ENCODE peak calls at places on chromosome 21, in four cellular contexts. U, P, V and A are unnamed samples.
A peak's percentile ranks its signal among the peaks of the same experiment; 100 is the strongest.

GRCh38 chr21:38797470-38797869 is 8.3 kb upstream of the ETS2 start:
- DNase-seq in U (no peak), P (no peak), V (no peak), A (no peak)

GRCh38 chr21:35149698-35150097 is 100.6 kb upstream of the RUNX1 start:
- DNase-seq in U (no peak), P (peak; percentile 47), V (no peak), A (peak; percentile 89)

GRCh38 chr21:39125752-39126485 is 57.3 kb downstream of the PSMG1 start:
- DNase-seq in U (no peak), P (peak; percentile 71), V (peak; percentile 25), A (peak; percentile 81)

GRCh38 chr21:44704636-44705001 is 6.8 kb downstream of the TSPEAR start:
- DNase-seq in U (no peak), P (no peak), V (no peak), A (no peak)

GRCh38 chr21:28018741-28019669 is 973.7 kb downstream of the LTN1 start:
- DNase-seq in U (no peak), P (peak; percentile 27), V (peak; percentile 56), A (peak; percentile 3)

GRCh38 chr21:44578371-44579055 is 1.9 kb downstream of the KRTAP10-5 start:
- DNase-seq in U (peak; percentile 64), P (no peak), V (no peak), A (no peak)

GRCh38 chr21:32958288-32958992 is 67.3 kb upstream of the OLIG2 start:
- DNase-seq in U (no peak), P (no peak), V (no peak), A (no peak)

GRCh38 chr21:37565530-37566223 is 199.1 kb downstream of the DYRK1A start:
- DNase-seq in U (no peak), P (peak; percentile 29), V (no peak), A (peak; percentile 22)

GRCh38 chr21:42395910-42396625 is at the start of gene TMPRSS3:
- DNase-seq in U (peak; percentile 13), P (no peak), V (no peak), A (no peak)

GRCh38 chr21:31879911-31880310 is 7.1 kb downstream of the HUNK start:
- DNase-seq in U (no peak), P (no peak), V (no peak), A (no peak)

GRCh38 chr21:45082715-45083114 is 8.3 kb downstream of the ADARB1 start:
- DNase-seq in U (no peak), P (no peak), V (no peak), A (no peak)

GRCh38 chr21:40151611-40152010 is 284.4 kb downstream of the PCP4 start:
- DNase-seq in U (no peak), P (no peak), V (no peak), A (no peak)

GRCh38 chr21:31185663-31186062 is 147.4 kb upstream of the KRTAP19-8 start:
- DNase-seq in U (no peak), P (no peak), V (no peak), A (no peak)

GRCh38 chr21:33115586-33116541 is 45.9 kb downstream of the OLIG1 start:
- DNase-seq in U (peak; percentile 49), P (no peak), V (peak; percentile 78), A (no peak)

GRCh38 chr21:45401916-45402900 is 2.8 kb upstream of the COL18A1 start:
- DNase-seq in U (peak; percentile 59), P (no peak), V (no peak), A (no peak)

GRCh38 chr21:15732290-15732995 is 2.7 kb downstream of the USP25 start:
- DNase-seq in U (no peak), P (peak; percentile 77), V (no peak), A (peak; percentile 75)

GRCh38 chr21:16084776-16085364 is 355.1 kb downstream of the USP25 start:
- DNase-seq in U (peak; percentile 73), P (no peak), V (peak; percentile 52), A (no peak)

GRCh38 chr21:44696572-44696971 is 400 bp upstream of the KRTAP10-12 start:
- DNase-seq in U (no peak), P (no peak), V (no peak), A (no peak)

GRCh38 chr21:24727803-24728425 is 879.4 kb downstream of the MRPL39 start:
- DNase-seq in U (no peak), P (no peak), V (no peak), A (peak; percentile 0)

GRCh38 chr21:41283211-41283818 is 33.3 kb upstream of the FAM3B start:
- DNase-seq in U (no peak), P (peak; percentile 84), V (peak; percentile 3), A (peak; percentile 84)

GRCh38 chr21:43703068-43703880 is 15.7 kb upstream of the PDXK start:
- DNase-seq in U (no peak), P (peak; percentile 35), V (no peak), A (peak; percentile 81)

GRCh38 chr21:45147473-45148315 is 73.3 kb downstream of the ADARB1 start:
- DNase-seq in U (peak; percentile 51), P (no peak), V (no peak), A (no peak)

GRCh38 chr21:46394819-46395152 is 63.9 kb upstream of the DIP2A start:
- DNase-seq in U (peak; percentile 67), P (no peak), V (no peak), A (no peak)

GRCh38 chr21:25895565-25896205 is 160.9 kb downstream of the GABPA start:
- DNase-seq in U (peak; percentile 47), P (peak; percentile 49), V (no peak), A (peak; percentile 41)

GRCh38 chr21:41927727-41928409 is 25.9 kb downstream of the C2CD2 start:
- DNase-seq in U (no peak), P (no peak), V (no peak), A (no peak)

GRCh38 chr21:28821276-28822063 is 171.2 kb downstream of the LTN1 start:
- DNase-seq in U (no peak), P (no peak), V (no peak), A (no peak)

GRCh38 chr21:32456497-32456918 is 44.0 kb downstream of the EVA1C start:
- DNase-seq in U (no peak), P (peak; percentile 67), V (no peak), A (peak; percentile 80)

GRCh38 chr21:38322551-38322950 is 65.8 kb downstream of the KCNJ15 start:
- DNase-seq in U (no peak), P (no peak), V (no peak), A (peak; percentile 21)

GRCh38 chr21:34965200-34966174 is 83.6 kb downstream of the RUNX1 start:
- DNase-seq in U (no peak), P (peak; percentile 75), V (no peak), A (peak; percentile 71)

GRCh38 chr21:39137248-39138186 is 45.7 kb downstream of the PSMG1 start:
- DNase-seq in U (no peak), P (peak; percentile 87), V (no peak), A (peak; percentile 27)

GRCh38 chr21:42083361-42083690 is 12.2 kb downstream of the UMODL1 start:
- DNase-seq in U (no peak), P (no peak), V (no peak), A (no peak)